ENCODE peak calls at places on chromosomes 4 and X, in ten cellular contexts. O is omental fat pad, U is PC-3, J is ovary, Q is nephron progenitor cell, Y is pancreas, D is fibroblast of pulmonary artery, M is left lung, S is psoas muscle, E is K562. R is an unnamed sample.

GRCh38 chr4:136495076-136495475 is 1037.2 kb downstream of the PCDH18 start:
- DNase-seq in S (no peak), O (no peak), E (no peak), Q (no peak), U (no peak), D (no peak), M (no peak), Y (no peak), J (no peak), R (no peak)

GRCh38 chrX:40644175-40644574 is 3.2 kb downstream of the CXorf38 start:
- DNase-seq in M (no peak), J (no peak), Y (no peak), U (no peak), S (no peak), E (no peak), Q (no peak), O (no peak), D (peak), R (no peak)

GRCh38 chr4:121072836-121073362 is 564 bp upstream of the NDNF start:
- DNase-seq in Q (peak), U (no peak), S (no peak), J (peak), O (no peak), Y (no peak), D (no peak), M (peak), E (no peak), R (no peak)

GRCh38 chr4:4990857-4991540 is 28.3 kb downstream of the CYTL1 start:
- DNase-seq in M (no peak), E (peak), O (peak), U (peak), Y (peak), S (peak), Q (no peak), D (peak), J (peak), R (no peak)

GRCh38 chr4:38788327-38788726 is 5.5 kb upstream of the TLR10 start:
- DNase-seq in M (no peak), Q (no peak), S (no peak), E (no peak), Y (no peak), O (no peak), U (peak), D (peak), J (no peak), R (no peak)

GRCh38 chr4:2598661-2599654 is 62.5 kb downstream of the FAM193A start:
- DNase-seq in O (no peak), Q (no peak), S (no peak), E (no peak), M (no peak), Y (no peak), U (no peak), D (no peak), J (no peak), R (peak)

GRCh38 chr4:25552580-25553271 is 102.9 kb upstream of the SLC34A2 start:
- DNase-seq in U (peak), Y (peak), O (no peak), J (no peak), Q (no peak), E (no peak), S (no peak), M (peak), D (no peak), R (no peak)

GRCh38 chr4:186260504-186261448 is 5.2 kb upstream of the F11 start:
- DNase-seq in D (no peak), J (no peak), Y (peak), M (no peak), Q (no peak), U (no peak), O (no peak), E (no peak), S (no peak), R (no peak)

GRCh38 chrX:10243056-10243455 is 86.3 kb downstream of the CLCN4 start:
- DNase-seq in Y (no peak), D (no peak), E (no peak), M (no peak), Q (no peak), J (no peak), U (no peak), O (no peak), S (no peak), R (no peak)

GRCh38 chr4:168636506-168637176 is 139.8 kb downstream of the PALLD start:
- DNase-seq in S (no peak), E (no peak), Y (no peak), M (no peak), O (no peak), U (peak), Q (no peak), J (no peak), D (peak), R (no peak)

GRCh38 chrX:46582964-46583363 is 9.4 kb downstream of the CHST7 start:
- DNase-seq in J (no peak), M (no peak), Q (no peak), Y (no peak), D (peak), U (no peak), E (no peak), S (no peak), O (no peak), R (no peak)

GRCh38 chr4:101777431-101777830 is 13.1 kb upstream of the BANK1 start:
- DNase-seq in Y (no peak), U (no peak), J (no peak), M (no peak), E (no peak), S (no peak), D (no peak), Q (no peak), O (no peak), R (no peak)

GRCh38 chrX:627510-627964 is 3.1 kb upstream of the SHOX start:
- DNase-seq in U (no peak), D (no peak), M (no peak), S (peak), O (no peak), J (no peak), E (no peak), Q (no peak), Y (no peak), R (no peak)

GRCh38 chr4:182339246-182339645 is 96.0 kb downstream of the TENM3 start:
- DNase-seq in D (no peak), U (no peak), E (no peak), M (no peak), Y (no peak), Q (no peak), J (no peak), O (no peak), S (no peak), R (no peak)

GRCh38 chrX:14964500-14964899 is 91.3 kb downstream of the MOSPD2 start:
- DNase-seq in S (no peak), Y (no peak), O (no peak), E (no peak), Q (no peak), J (no peak), D (peak), M (no peak), U (peak), R (no peak)

GRCh38 chr4:94116842-94117241 is 90.8 kb upstream of the SMARCAD1 start:
- DNase-seq in U (no peak), J (no peak), D (no peak), Q (no peak), E (no peak), S (no peak), Y (no peak), M (no peak), O (no peak), R (no peak)

GRCh38 chrX:44927398-44927797 is 54.4 kb downstream of the KDM6A start:
- DNase-seq in E (no peak), M (no peak), O (no peak), S (no peak), Y (no peak), U (no peak), D (no peak), J (no peak), Q (no peak), R (no peak)

GRCh38 chr4:137545461-137545861 is 13.2 kb upstream of the PCDH18 start:
- DNase-seq in O (no peak), Y (no peak), U (no peak), M (no peak), Q (no peak), J (peak), S (no peak), D (peak), E (no peak), R (no peak)

GRCh38 chr4:16952462-16952871 is 54.0 kb upstream of the LDB2 start:
- DNase-seq in Q (no peak), M (no peak), J (no peak), S (no peak), U (no peak), D (no peak), E (no peak), Y (no peak), O (no peak), R (no peak)

GRCh38 chrX:65451663-65452062 is 82.9 kb downstream of the LAS1L start:
- DNase-seq in D (peak), Y (no peak), M (no peak), U (peak), E (peak), Q (peak), S (no peak), O (no peak), J (no peak), R (no peak)

GRCh38 chrX:98380556-98380955 is 1496.8 kb downstream of the RPA4 start:
- DNase-seq in D (no peak), Y (no peak), M (peak), Q (peak), S (no peak), U (no peak), E (no peak), O (no peak), J (no peak), R (no peak)

GRCh38 chrX:98380106-98380505 is 1496.4 kb downstream of the RPA4 start:
- DNase-seq in Q (peak), U (no peak), E (no peak), D (no peak), Y (no peak), M (peak), J (no peak), S (no peak), O (no peak), R (no peak)

DNA sequence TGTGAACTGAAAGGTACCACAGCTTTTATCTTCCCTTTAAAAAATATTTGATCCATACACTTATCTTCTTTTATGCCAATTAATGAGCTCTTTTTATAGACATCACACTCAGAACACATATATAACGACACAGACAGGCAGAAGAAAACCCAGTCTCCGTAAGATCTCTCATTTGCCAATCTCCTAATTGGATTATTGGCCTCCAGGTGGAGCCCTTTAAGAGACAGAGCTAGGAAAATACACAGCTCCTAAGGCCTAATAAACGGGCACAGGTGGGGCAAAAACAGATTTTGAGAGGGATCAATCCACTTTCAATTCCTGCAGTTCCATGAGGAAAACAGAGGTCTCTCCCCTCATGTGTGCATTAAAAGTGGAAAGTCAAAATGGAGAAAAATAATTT is 1495.4 kb downstream of the RPA4 start:
- DNase-seq in M (no peak), S (no peak), U (peak), E (no peak), O (no peak), Q (no peak), D (no peak), Y (no peak), J (no peak), R (no peak)
- TF ChIP-seq CTCF in M (no peak), S (no peak), U (no peak), E (no peak), O (no peak), Q (no peak), D (no peak), Y (no peak), J (no peak), R (no peak)

GRCh38 chr4:81436096-81436495 is 35.6 kb downstream of the RASGEF1B start:
- DNase-seq in M (no peak), Y (no peak), U (no peak), E (no peak), J (no peak), D (no peak), S (no peak), O (no peak), Q (no peak), R (no peak)
- TF ChIP-seq CTCF in M (no peak), Y (no peak), U (no peak), E (no peak), J (no peak), D (no peak), S (no peak), O (no peak), Q (no peak), R (no peak)

DNA sequence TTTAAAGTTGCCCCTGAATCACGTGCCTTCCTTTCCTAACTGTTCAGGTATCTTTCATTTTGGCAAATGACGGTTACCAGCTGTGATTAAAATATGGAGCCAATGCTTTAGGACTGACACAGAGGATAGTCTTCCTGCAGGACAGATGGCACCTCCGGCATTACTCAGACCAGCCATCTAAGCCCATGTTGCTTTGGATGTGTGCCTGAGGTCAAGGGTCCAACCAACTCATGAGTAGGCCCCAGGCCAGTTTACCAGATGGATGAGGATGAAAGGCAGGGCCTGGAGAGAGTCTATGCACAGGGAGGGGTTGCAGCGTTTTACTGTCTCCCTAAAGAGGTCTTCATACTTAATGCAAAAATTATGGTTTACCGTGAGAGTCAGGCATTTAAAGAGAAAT is 174.0 kb upstream of the GATB start:
- DNase-seq in S (no peak), J (no peak), E (no peak), Y (no peak), O (no peak), U (no peak), M (no peak), D (no peak), Q (no peak), R (no peak)
- TF ChIP-seq CTCF in S (no peak), J (no peak), E (no peak), Y (no peak), O (no peak), U (no peak), M (no peak), D (no peak), Q (no peak), R (no peak)

GRCh38 chr4:90958256-90958895 is 831.2 kb downstream of the CCSER1 start:
- DNase-seq in E (no peak), D (peak), U (peak), S (no peak), J (no peak), Y (no peak), Q (peak), M (no peak), O (no peak), R (no peak)

GRCh38 chr4:90960433-90960832 is 833.2 kb downstream of the CCSER1 start:
- DNase-seq in Q (no peak), M (no peak), Y (no peak), O (no peak), U (no peak), D (no peak), S (no peak), J (no peak), E (no peak), R (no peak)

DNA sequence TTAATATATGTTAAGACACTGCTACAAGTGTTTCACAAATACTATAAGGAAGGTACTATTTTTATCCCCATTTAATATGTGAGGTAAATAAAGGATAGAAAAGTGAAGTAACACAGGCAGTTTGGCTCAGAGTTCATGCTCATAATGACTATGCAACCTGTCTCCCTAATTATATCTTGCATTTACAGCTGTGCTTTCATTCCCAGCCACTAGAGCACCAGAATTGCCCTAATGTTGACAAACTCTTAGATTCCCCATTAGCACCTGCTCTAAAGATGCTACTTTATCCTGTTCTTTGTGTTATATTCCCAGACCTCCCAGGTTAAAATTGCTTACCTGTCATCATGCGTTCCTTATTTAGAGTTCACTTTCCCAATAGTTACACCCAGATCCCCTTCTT is 833.6 kb downstream of the CCSER1 start:
- DNase-seq in Q (no peak), D (no peak), J (no peak), U (no peak), E (no peak), S (no peak), Y (no peak), M (no peak), O (no peak), R (no peak)
- TF ChIP-seq CTCF in Q (no peak), D (no peak), J (no peak), U (no peak), E (no peak), S (no peak), Y (no peak), M (no peak), O (no peak), R (no peak)